ENCODE peak calls at places on chromosomes 6 and 20, in six cellular contexts. C is GM12878; K is GM06990; H is KG1; Y is stimulated activated naive CD8-positive, alpha-beta T cell treated with anti-CD3 and anti-CD28 coated beads, Interleukin-15, amount 100 ng/mL, for 72 hours; F is activated T-helper 9 cell treated with anti-CD3 and anti-CD28 coated beads, Interleukin-2, amount 50 U/mL, for 16 hours. S is an unnamed sample.

GRCh38 chr20:49228676-49229075 is 9.5 kb downstream of the DDX27 start:
- DNase-seq in K (no peak), F (no peak), Y (no peak), H (no peak), C (no peak), S (no peak)

GRCh38 chr20:36298061-36298460 is 8.1 kb upstream of the DLGAP4 start:
- DNase-seq in C (no peak), K (no peak), F (no peak), H (no peak), Y (peak), S (no peak)

GRCh38 chr6:137371634-137372016 is 122.6 kb downstream of the OLIG3 start:
- DNase-seq in Y (no peak), K (no peak), F (no peak), H (no peak), C (no peak), S (no peak)

GRCh38 chr6:31161216-31162126 is 3.1 kb downstream of the TCF19 start:
- DNase-seq in H (no peak), Y (no peak), F (no peak), K (no peak), C (no peak), S (no peak)

GRCh38 chr6:148457843-148458159 is 115.2 kb downstream of the SASH1 start:
- DNase-seq in F (no peak), Y (no peak), K (no peak), C (no peak), H (no peak), S (no peak)

GRCh38 chr6:21612067-21612745 is 18.7 kb downstream of the SOX4 start:
- DNase-seq in C (no peak), Y (no peak), H (no peak), F (no peak), K (no peak), S (no peak)

GRCh38 chr20:54029176-54029575 is 41.2 kb downstream of the BCAS1 start:
- DNase-seq in Y (no peak), K (no peak), C (no peak), F (no peak), H (no peak), S (no peak)

GRCh38 chr6:153312633-153313032 is 181.6 kb upstream of the RGS17 start:
- DNase-seq in Y (peak), H (peak), K (peak), C (no peak), F (no peak), S (no peak)

GRCh38 chr6:117477988-117478852 is 4.3 kb upstream of the DCBLD1 start:
- DNase-seq in H (no peak), C (no peak), F (no peak), K (no peak), Y (peak), S (no peak)

GRCh38 chr6:163352011-163352685 is 62.4 kb upstream of the QKI start:
- DNase-seq in K (no peak), H (no peak), Y (no peak), F (no peak), C (no peak), S (no peak)

GRCh38 chr20:46253391-46253790 is 54.9 kb downstream of the CDH22 start:
- DNase-seq in Y (no peak), K (no peak), H (no peak), C (no peak), F (no peak), S (no peak)

GRCh38 chr20:5735845-5736530 is 14.2 kb upstream of the SHLD1 start:
- DNase-seq in C (no peak), K (no peak), F (no peak), H (no peak), Y (no peak), S (no peak)

GRCh38 chr6:158928068-158928467 is 71.9 kb downstream of the RSPH3 start:
- DNase-seq in K (no peak), Y (no peak), H (no peak), F (no peak), C (no peak), S (no peak)

GRCh38 chr6:36911946-36912555 is 26.3 kb downstream of the C6orf89 start:
- DNase-seq in K (no peak), H (peak), Y (no peak), F (peak), C (peak), S (no peak)

GRCh38 chr20:62808211-62808865 is 3.7 kb downstream of the OGFR start:
- DNase-seq in F (peak), C (no peak), K (peak), H (peak), Y (peak), S (peak)

GRCh38 chr6:26563488-26563887 is 25.3 kb downstream of the HMGN4 start:
- DNase-seq in Y (no peak), H (no peak), C (no peak), K (no peak), F (no peak), S (no peak)

GRCh38 chr6:168994966-168995365 is 258.7 kb downstream of the THBS2 start:
- DNase-seq in F (no peak), H (no peak), K (no peak), C (no peak), Y (no peak), S (no peak)

GRCh38 chr6:84449220-84449619 is 221.8 kb upstream of the CEP162 start:
- DNase-seq in Y (no peak), H (no peak), C (no peak), K (no peak), F (no peak), S (no peak)

GRCh38 chr6:7636151-7636550 is 46.2 kb downstream of the SNRNP48 start:
- DNase-seq in F (no peak), Y (no peak), C (no peak), K (no peak), H (no peak), S (no peak)

GRCh38 chr6:160378886-160379285 is 30.7 kb downstream of the SLC22A3 start:
- DNase-seq in H (no peak), K (no peak), F (no peak), Y (no peak), C (no peak), S (no peak)

GRCh38 chr6:69732640-69733039 is 64.2 kb downstream of the LMBRD1 start:
- DNase-seq in Y (no peak), F (no peak), H (peak), K (no peak), C (peak), S (no peak)

GRCh38 chr6:129368076-129368475 is 341.9 kb downstream of the ARHGAP18 start:
- DNase-seq in H (no peak), F (no peak), Y (no peak), C (no peak), K (no peak), S (no peak)

GRCh38 chr6:124962617-124963415 is 579 bp downstream of the RNF217 start:
- DNase-seq in K (peak), F (no peak), Y (no peak), H (peak), C (no peak), S (no peak)

GRCh38 chr6:26660096-26660425 is 515 bp upstream of the ZNF322 start:
- DNase-seq in Y (no peak), K (no peak), H (no peak), F (no peak), C (no peak), S (no peak)

GRCh38 chr20:1331801-1332453 is 3.0 kb upstream of the SDCBP2 start:
- DNase-seq in K (no peak), Y (no peak), H (no peak), C (no peak), F (no peak), S (no peak)

GRCh38 chr6:114096553-114097172 is 125.7 kb upstream of the HDAC2 start:
- DNase-seq in F (no peak), Y (no peak), H (no peak), K (no peak), C (no peak), S (no peak)

GRCh38 chr6:64175311-64175710 is 539.7 kb downstream of the PHF3 start:
- DNase-seq in Y (no peak), H (no peak), F (no peak), K (no peak), C (no peak), S (no peak)

GRCh38 chr6:85078071-85078470 is 313.7 kb upstream of the TBX18 start:
- DNase-seq in K (no peak), Y (no peak), C (no peak), H (no peak), F (no peak), S (no peak)

S was measured in effector CD8-positive, alpha-beta T cell.